ENCODE peak calls at places on chromosomes 11 and 22, in four cellular contexts. N is fibroblast of lung, I is MM.1S, J is IMR-90. U is an unnamed sample.
A peak's percentile ranks its signal among the peaks of the same experiment; 100 is the strongest.

GRCh38 chr11:14644396-14645246 is 1.0 kb downstream of the PDE3B start:
- DNase-seq in J (no peak), N (peak; percentile 31), I (peak; percentile 40), U (peak; percentile 15)

GRCh38 chr11:75639752-75640151 is 29.1 kb downstream of the MAP6 start:
- DNase-seq in I (no peak), J (peak; percentile 59), N (peak; percentile 61), U (peak; percentile 78)

GRCh38 chr11:73361953-73362776 is 14.0 kb upstream of the RELT start:
- DNase-seq in N (no peak), I (no peak), J (no peak), U (no peak)

GRCh38 chr11:102172127-102172848 is 62.0 kb downstream of the YAP1 start:
- DNase-seq in I (no peak), J (peak; percentile 54), N (peak; percentile 80), U (no peak)

GRCh38 chr11:115364892-115365291 is 139.3 kb downstream of the CADM1 start:
- DNase-seq in N (no peak), I (no peak), J (peak; percentile 25), U (no peak)

GRCh38 chr22:40898850-40899357 is 37.0 kb upstream of the DNAJB7 start:
- DNase-seq in I (peak; percentile 75), J (peak; percentile 67), N (peak; percentile 78), U (peak; percentile 84)

GRCh38 chr11:46983598-46983997 is 47.0 kb downstream of the CSTPP1 start:
- DNase-seq in I (no peak), J (no peak), N (no peak), U (no peak)

GRCh38 chr11:114738954-114739353 is 60.6 kb downstream of the NXPE2 start:
- DNase-seq in N (peak; percentile 43), I (peak; percentile 78), J (peak; percentile 49), U (peak; percentile 62)

GRCh38 chr11:124760205-124760652 is 1.9 kb downstream of the ESAM start:
- DNase-seq in J (no peak), N (no peak), I (peak; percentile 24), U (no peak)

GRCh38 chr11:2944953-2945756 is 15.9 kb upstream of the PHLDA2 start:
- DNase-seq in N (peak; percentile 92), J (peak; percentile 90), I (no peak), U (peak; percentile 94)

GRCh38 chr22:35749808-35750207 is 32.1 kb downstream of the APOL5 start:
- DNase-seq in N (no peak), I (no peak), J (no peak), U (peak; percentile 35)

GRCh38 chr22:45150139-45150538 is 13.6 kb upstream of the NUP50 start:
- DNase-seq in N (no peak), J (no peak), I (no peak), U (no peak)

GRCh38 chr22:28710889-28711285 is 30.7 kb downstream of the CHEK2 start:
- DNase-seq in I (no peak), J (peak; percentile 43), N (peak; percentile 40), U (peak; percentile 31)

GRCh38 chr22:45526263-45526662 is 23.6 kb downstream of the FBLN1 start:
- DNase-seq in J (no peak), I (no peak), N (peak; percentile 48), U (no peak)

DNA sequence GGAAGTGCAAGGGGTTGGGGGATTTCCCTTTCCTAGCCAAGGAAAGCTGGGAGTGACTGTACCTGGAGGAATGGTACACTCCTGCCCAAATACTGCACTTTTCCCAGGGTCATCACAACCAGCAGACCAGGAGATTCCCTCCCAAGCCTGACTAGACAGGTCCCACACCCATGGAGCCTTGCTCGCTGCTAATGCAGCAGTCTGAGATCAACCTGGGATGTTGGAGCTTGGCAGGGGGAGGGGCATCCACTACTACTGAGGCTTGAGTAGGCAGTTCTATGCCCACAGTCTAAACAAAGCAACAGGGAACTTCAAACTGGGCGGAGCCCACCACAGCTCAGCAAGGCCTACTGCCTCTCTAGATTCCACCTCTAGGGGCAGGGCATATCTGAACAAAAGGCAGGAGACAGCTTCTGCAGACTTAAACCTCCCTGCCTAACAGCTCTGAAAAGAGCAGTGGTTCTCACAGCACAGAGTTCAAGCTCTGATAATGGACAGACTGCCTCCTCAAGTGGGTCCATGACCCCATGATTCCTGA is 58.5 kb downstream of the SLC22A9 start:
- DNase-seq in I (no peak), J (no peak), N (no peak), U (no peak)
- TF ChIP-seq CTCF in I (no peak), J (no peak), N (no peak), U (no peak)

DNA sequence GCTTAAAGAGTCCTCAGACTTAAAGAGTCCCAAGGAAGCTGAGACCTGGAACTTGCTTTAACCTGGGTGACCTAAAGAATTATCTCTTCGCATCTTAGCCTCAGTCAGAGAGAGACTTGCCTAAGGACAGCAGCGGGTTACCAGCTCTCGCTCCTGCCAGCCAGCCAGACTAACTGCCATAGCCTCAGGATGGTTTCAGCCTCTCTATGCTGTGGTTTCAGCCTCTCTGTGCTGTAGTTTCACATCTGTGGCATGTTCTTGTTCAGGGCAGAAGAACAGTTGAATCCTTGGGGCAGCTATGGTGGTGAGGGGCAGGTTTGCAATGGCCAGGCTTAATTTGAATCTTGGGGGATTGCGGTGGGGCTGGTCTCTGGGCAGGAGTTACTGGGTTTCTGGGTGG is 2.3 kb downstream of the FRMD8 start:
- DNase-seq in J (no peak), I (peak; percentile 81), N (no peak), U (no peak)
- H3K27ac ChIP-seq in J (no peak overlapping the region), I (peak overlapping the region; percentile 71), N (no peak overlapping the region), U (peak overlapping the region; percentile 89)

GRCh38 chr22:49845666-49846459 is 7.8 kb upstream of the ZBED4 start:
- DNase-seq in I (no peak), J (no peak), N (no peak), U (no peak)
- H3K4me3 ChIP-seq in I (no peak overlapping the region), J (no peak overlapping the region), N (no peak overlapping the region), U (no peak overlapping the region)

GRCh38 chr11:120759046-120759445 is 247.5 kb downstream of the GRIK4 start:
- DNase-seq in I (no peak), J (no peak), N (no peak), U (no peak)

GRCh38 chr11:120752668-120753067 is 241.1 kb downstream of the GRIK4 start:
- DNase-seq in J (no peak), I (no peak), N (no peak), U (no peak)

GRCh38 chr11:120751550-120751949 is 240.0 kb downstream of the GRIK4 start:
- DNase-seq in I (no peak), N (no peak), J (no peak), U (no peak)

GRCh38 chr11:120756931-120757330 is 245.4 kb downstream of the GRIK4 start:
- DNase-seq in I (no peak), J (no peak), N (no peak), U (no peak)
- TF ChIP-seq CTCF in I (no peak), J (no peak), N (no peak), U (no peak)

GRCh38 chr11:118051611-118052461 is 25.0 kb upstream of the TMPRSS4 start:
- DNase-seq in J (no peak), I (peak; percentile 30), N (no peak), U (no peak)
- H3K27ac ChIP-seq in J (no peak overlapping the region), I (no peak overlapping the region), N (no peak overlapping the region), U (no peak overlapping the region)

DNA sequence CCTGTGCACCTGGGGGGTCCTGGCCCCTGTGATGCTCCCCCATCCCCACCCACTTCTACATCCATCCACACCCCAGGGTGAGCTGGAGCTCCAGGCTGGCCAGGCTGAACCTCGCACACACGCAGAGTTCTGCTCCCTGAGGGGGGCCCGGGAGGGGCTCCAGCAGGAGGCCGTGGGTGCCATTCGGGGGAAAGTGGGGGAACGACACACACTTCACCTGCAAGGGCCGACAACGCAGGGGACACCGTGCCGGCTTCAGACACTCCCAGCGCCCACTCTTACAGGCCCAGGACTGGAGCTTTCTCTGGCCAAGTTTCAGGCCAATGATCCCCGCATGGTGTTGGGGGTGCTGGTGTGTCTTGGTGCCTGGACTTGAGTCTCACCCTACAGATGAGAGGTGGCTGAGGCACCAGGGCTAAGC is 20.0 kb upstream of the TALDO1 start:
- DNase-seq in J (no peak), N (no peak), I (no peak), U (no peak)
- H3K4me3 ChIP-seq in J (no peak overlapping the region), N (no peak overlapping the region), I (no peak overlapping the region), U (no peak overlapping the region)

GRCh38 chr11:121113611-121114010 is 12.6 kb downstream of the TECTA start:
- DNase-seq in I (no peak), N (no peak), J (no peak), U (no peak)

GRCh38 chr11:121117753-121118152 is 16.7 kb downstream of the TECTA start:
- DNase-seq in I (no peak), N (no peak), J (no peak), U (no peak)

GRCh38 chr11:121122328-121122727 is 21.3 kb downstream of the TECTA start:
- DNase-seq in J (no peak), I (no peak), N (no peak), U (no peak)

GRCh38 chr11:121123670-121124069 is 22.6 kb downstream of the TECTA start:
- DNase-seq in N (no peak), I (no peak), J (no peak), U (no peak)

DNA sequence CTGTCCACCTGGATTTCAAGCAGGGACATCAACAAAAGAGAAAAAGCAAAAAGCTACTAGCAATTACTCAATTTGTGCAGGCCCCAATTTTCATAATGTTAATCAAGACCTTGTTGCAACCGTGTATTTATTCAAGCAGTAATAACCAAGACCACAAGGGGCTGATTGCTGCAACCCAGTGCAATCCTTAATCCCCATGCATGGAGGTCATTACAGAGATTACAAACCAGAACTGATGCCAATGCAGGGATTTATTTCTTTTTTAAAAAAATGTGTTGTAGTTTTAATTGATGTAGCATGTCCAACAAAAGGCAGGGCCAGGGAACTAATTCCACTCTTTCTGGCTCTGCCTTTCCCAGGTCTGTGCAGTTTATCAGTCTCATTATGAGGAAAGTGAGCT is 18.4 kb downstream of the TECTA start:
- DNase-seq in J (no peak), N (no peak), I (no peak), U (peak; percentile 41)
- TF ChIP-seq CTCF in J (no peak), N (no peak), I (no peak), U (peak; percentile 35)

DNA sequence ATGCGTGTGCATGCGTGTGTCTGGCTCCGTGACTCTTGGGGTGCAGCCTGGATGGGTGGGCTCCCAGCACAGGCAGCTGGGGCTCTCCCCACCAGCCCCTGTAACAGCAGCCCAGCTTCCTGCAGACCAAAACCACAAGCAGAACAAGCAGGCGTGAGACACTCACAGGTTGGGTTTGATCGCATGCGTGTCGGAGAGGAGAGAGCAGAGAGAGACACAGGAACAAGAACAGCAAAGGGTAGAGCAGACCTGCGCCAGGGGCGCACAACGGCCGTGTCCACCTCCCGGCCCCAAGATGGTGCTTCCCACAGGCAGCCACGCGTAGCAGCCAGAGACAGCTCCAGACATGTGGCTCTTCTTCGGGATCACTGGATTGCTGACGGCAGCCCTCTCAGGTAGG is at the start of gene CD6:
- DNase-seq in N (no peak), I (no peak), J (no peak), U (no peak)
- H3K27ac ChIP-seq in N (no peak within 1 kb of the TSS), I (no peak within 1 kb of the TSS), J (no peak within 1 kb of the TSS), U (no peak within 1 kb of the TSS)

U was measured in A673.